ENCODE peak calls at places on chromosomes 13 and 19, in eight cellular contexts. One of them, this sample, is unnamed.

GRCh38 chr13:99280166-99280565 is 22.0 kb upstream of the GPR18 start:
- DNase-seq in mucosa of descending colon: peak
- DNase-seq in mammary epithelial cell: peak
- DNase-seq in sigmoid colon: no peak
- DNase-seq in nephron progenitor cell: no peak
- DNase-seq in heart left ventricle: no peak
- DNase-seq in neural crest cell: no peak
- DNase-seq in cardiac fibroblast: peak
- DNase-seq in this sample: no peak

GRCh38 chr13:37715606-37716015 is 117.0 kb upstream of the POSTN start:
- DNase-seq in mucosa of descending colon: no peak
- DNase-seq in mammary epithelial cell: peak
- DNase-seq in sigmoid colon: no peak
- DNase-seq in heart left ventricle: no peak
- DNase-seq in neural crest cell: no peak
- DNase-seq in cardiac fibroblast: peak
- DNase-seq in nephron progenitor cell: no peak
- DNase-seq in this sample: no peak

GRCh38 chr13:30305456-30305855 is 1.9 kb downstream of the KATNAL1 start:
- DNase-seq in nephron progenitor cell: no peak
- DNase-seq in heart left ventricle: no peak
- DNase-seq in cardiac fibroblast: no peak
- DNase-seq in neural crest cell: no peak
- DNase-seq in sigmoid colon: no peak
- DNase-seq in mammary epithelial cell: no peak
- DNase-seq in mucosa of descending colon: no peak
- DNase-seq in this sample: no peak

GRCh38 chr13:34300559-34300958 is 482.6 kb downstream of the RFC3 start:
- DNase-seq in mammary epithelial cell: peak
- DNase-seq in neural crest cell: no peak
- DNase-seq in mucosa of descending colon: no peak
- DNase-seq in heart left ventricle: no peak
- DNase-seq in cardiac fibroblast: peak
- DNase-seq in sigmoid colon: no peak
- DNase-seq in nephron progenitor cell: no peak
- DNase-seq in this sample: no peak

GRCh38 chr13:48086272-48086671 is 8.6 kb downstream of the MED4 start:
- DNase-seq in nephron progenitor cell: no peak
- DNase-seq in cardiac fibroblast: no peak
- DNase-seq in sigmoid colon: no peak
- DNase-seq in mammary epithelial cell: no peak
- DNase-seq in neural crest cell: no peak
- DNase-seq in mucosa of descending colon: no peak
- DNase-seq in heart left ventricle: no peak
- DNase-seq in this sample: no peak

GRCh38 chr19:30523791-30524190 is 151.6 kb downstream of the ZNF536 start:
- DNase-seq in nephron progenitor cell: no peak
- DNase-seq in cardiac fibroblast: no peak
- DNase-seq in sigmoid colon: no peak
- DNase-seq in heart left ventricle: no peak
- DNase-seq in mucosa of descending colon: no peak
- DNase-seq in neural crest cell: no peak
- DNase-seq in mammary epithelial cell: no peak
- DNase-seq in this sample: no peak

GRCh38 chr13:99018418-99019180 is 40.7 kb upstream of the DOCK9 start:
- DNase-seq in mucosa of descending colon: no peak
- DNase-seq in sigmoid colon: no peak
- DNase-seq in heart left ventricle: no peak
- DNase-seq in neural crest cell: no peak
- DNase-seq in mammary epithelial cell: peak
- DNase-seq in cardiac fibroblast: peak
- DNase-seq in nephron progenitor cell: no peak
- DNase-seq in this sample: no peak

GRCh38 chr19:3474015-3474414 is 6.3 kb downstream of the SMIM24 start:
- DNase-seq in neural crest cell: no peak
- DNase-seq in sigmoid colon: no peak
- DNase-seq in cardiac fibroblast: no peak
- DNase-seq in heart left ventricle: no peak
- DNase-seq in nephron progenitor cell: no peak
- DNase-seq in mucosa of descending colon: peak
- DNase-seq in mammary epithelial cell: no peak
- DNase-seq in this sample: no peak

GRCh38 chr19:49315111-49315510 is 9.9 kb downstream of the SLC6A16 start:
- DNase-seq in cardiac fibroblast: no peak
- DNase-seq in neural crest cell: no peak
- DNase-seq in mammary epithelial cell: no peak
- DNase-seq in heart left ventricle: no peak
- DNase-seq in sigmoid colon: no peak
- DNase-seq in nephron progenitor cell: no peak
- DNase-seq in mucosa of descending colon: no peak
- DNase-seq in this sample: no peak

GRCh38 chr13:72495681-72496080 is 231.7 kb downstream of the MZT1 start:
- DNase-seq in sigmoid colon: no peak
- DNase-seq in nephron progenitor cell: no peak
- DNase-seq in cardiac fibroblast: no peak
- DNase-seq in heart left ventricle: no peak
- DNase-seq in neural crest cell: no peak
- DNase-seq in mucosa of descending colon: no peak
- DNase-seq in mammary epithelial cell: no peak
- DNase-seq in this sample: no peak

GRCh38 chr13:111640476-111640875 is 320.0 kb downstream of the TEX29 start:
- DNase-seq in cardiac fibroblast: no peak
- DNase-seq in sigmoid colon: no peak
- DNase-seq in neural crest cell: no peak
- DNase-seq in heart left ventricle: no peak
- DNase-seq in mucosa of descending colon: no peak
- DNase-seq in mammary epithelial cell: no peak
- DNase-seq in nephron progenitor cell: no peak
- DNase-seq in this sample: no peak

GRCh38 chr13:90717451-90717936 is 630.0 kb upstream of the MIR17HG start:
- DNase-seq in heart left ventricle: no peak
- DNase-seq in nephron progenitor cell: no peak
- DNase-seq in cardiac fibroblast: peak
- DNase-seq in neural crest cell: no peak
- DNase-seq in mammary epithelial cell: peak
- DNase-seq in sigmoid colon: no peak
- DNase-seq in mucosa of descending colon: no peak
- DNase-seq in this sample: no peak

GRCh38 chr19:8034178-8034525 is 18.4 kb upstream of the CCL25 start:
- DNase-seq in mucosa of descending colon: no peak
- DNase-seq in sigmoid colon: no peak
- DNase-seq in mammary epithelial cell: no peak
- DNase-seq in nephron progenitor cell: no peak
- DNase-seq in cardiac fibroblast: no peak
- DNase-seq in heart left ventricle: no peak
- DNase-seq in neural crest cell: no peak
- DNase-seq in this sample: no peak

GRCh38 chr13:77595166-77595810 is 59.8 kb downstream of the SCEL start:
- DNase-seq in cardiac fibroblast: no peak
- DNase-seq in nephron progenitor cell: no peak
- DNase-seq in heart left ventricle: no peak
- DNase-seq in neural crest cell: no peak
- DNase-seq in mucosa of descending colon: no peak
- DNase-seq in sigmoid colon: no peak
- DNase-seq in mammary epithelial cell: no peak
- DNase-seq in this sample: no peak

GRCh38 chr19:50721441-50722137 is 1.6 kb upstream of the CLEC11A start:
- DNase-seq in sigmoid colon: no peak
- DNase-seq in mucosa of descending colon: no peak
- DNase-seq in nephron progenitor cell: no peak
- DNase-seq in cardiac fibroblast: no peak
- DNase-seq in heart left ventricle: no peak
- DNase-seq in neural crest cell: no peak
- DNase-seq in mammary epithelial cell: no peak
- DNase-seq in this sample: no peak

GRCh38 chr13:32535140-32535539 is 3.5 kb downstream of the N4BP2L2 start:
- DNase-seq in nephron progenitor cell: no peak
- DNase-seq in heart left ventricle: no peak
- DNase-seq in cardiac fibroblast: no peak
- DNase-seq in mammary epithelial cell: no peak
- DNase-seq in mucosa of descending colon: no peak
- DNase-seq in neural crest cell: no peak
- DNase-seq in sigmoid colon: no peak
- DNase-seq in this sample: no peak

GRCh38 chr13:32538234-32538620 is 368 bp downstream of the N4BP2L2 start:
- DNase-seq in cardiac fibroblast: peak
- DNase-seq in neural crest cell: peak
- DNase-seq in mucosa of descending colon: peak
- DNase-seq in mammary epithelial cell: peak
- DNase-seq in heart left ventricle: peak
- DNase-seq in sigmoid colon: peak
- DNase-seq in nephron progenitor cell: peak
- DNase-seq in this sample: peak

GRCh38 chr13:32535748-32536147 is 2.8 kb downstream of the N4BP2L2 start:
- DNase-seq in mammary epithelial cell: no peak
- DNase-seq in neural crest cell: no peak
- DNase-seq in sigmoid colon: no peak
- DNase-seq in mucosa of descending colon: no peak
- DNase-seq in nephron progenitor cell: no peak
- DNase-seq in cardiac fibroblast: no peak
- DNase-seq in heart left ventricle: no peak
- DNase-seq in this sample: no peak

GRCh38 chr13:32538621-32539246 is at the start of gene N4BP2L2:
- DNase-seq in mucosa of descending colon: peak
- DNase-seq in sigmoid colon: peak
- DNase-seq in nephron progenitor cell: peak
- DNase-seq in mammary epithelial cell: peak
- DNase-seq in cardiac fibroblast: peak
- DNase-seq in neural crest cell: peak
- DNase-seq in heart left ventricle: peak
- DNase-seq in this sample: peak

GRCh38 chr13:32537580-32538233 is 888 bp downstream of the N4BP2L2 start:
- DNase-seq in cardiac fibroblast: peak
- DNase-seq in neural crest cell: peak
- DNase-seq in mucosa of descending colon: peak
- DNase-seq in sigmoid colon: no peak
- DNase-seq in nephron progenitor cell: peak
- DNase-seq in heart left ventricle: peak
- DNase-seq in mammary epithelial cell: peak
- DNase-seq in this sample: peak
- TF ChIP-seq CTCF in cardiac fibroblast: no peak
- TF ChIP-seq CTCF in neural crest cell: no peak
- TF ChIP-seq CTCF in mucosa of descending colon: no peak
- TF ChIP-seq CTCF in sigmoid colon: no peak
- TF ChIP-seq CTCF in nephron progenitor cell: no peak
- TF ChIP-seq CTCF in heart left ventricle: no peak
- TF ChIP-seq CTCF in mammary epithelial cell: no peak
- TF ChIP-seq CTCF in this sample: no peak

DNA sequence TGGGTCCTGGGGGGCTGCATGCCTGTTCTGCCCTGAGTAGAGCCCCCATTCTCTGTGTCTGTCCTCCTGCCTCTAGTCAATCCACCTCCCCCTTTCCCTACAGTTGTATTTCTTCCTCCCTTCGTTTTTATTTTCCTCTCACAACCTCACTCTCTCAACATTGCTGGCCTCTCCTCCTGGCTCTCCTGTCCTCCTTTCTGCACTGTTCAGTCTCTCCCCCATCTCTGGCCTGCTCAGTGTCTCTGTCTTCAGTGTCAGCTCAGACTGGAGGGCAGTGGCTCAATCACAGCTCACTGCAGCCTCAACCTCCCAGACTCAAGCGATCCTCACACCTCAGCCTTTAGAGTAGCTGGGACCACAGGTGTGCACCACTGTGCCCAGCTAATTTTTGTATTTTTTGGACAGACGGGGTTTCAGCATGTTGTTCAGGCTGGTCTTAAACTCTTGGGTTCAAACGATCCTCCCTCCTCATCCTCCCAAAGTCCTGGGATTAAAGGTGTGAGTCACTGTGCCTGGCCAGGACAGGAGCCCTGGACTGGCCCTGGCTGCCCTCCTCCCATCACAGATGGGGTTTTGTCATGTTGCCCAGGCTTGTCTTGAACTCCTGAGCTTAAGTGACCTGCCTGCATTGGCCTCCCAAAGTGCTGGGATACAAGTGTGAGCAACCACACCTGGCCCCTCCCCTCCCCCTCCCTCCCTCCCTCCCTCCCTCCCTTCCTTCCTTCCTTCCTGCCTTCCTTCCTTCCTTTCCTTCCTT is 32.0 kb upstream of the IGFL1 start:
- DNase-seq in sigmoid colon: no peak
- DNase-seq in nephron progenitor cell: no peak
- DNase-seq in heart left ventricle: no peak
- DNase-seq in mucosa of descending colon: no peak
- DNase-seq in neural crest cell: no peak
- DNase-seq in mammary epithelial cell: peak
- DNase-seq in cardiac fibroblast: no peak
- DNase-seq in this sample: no peak
- TF ChIP-seq CTCF in sigmoid colon: no peak
- TF ChIP-seq CTCF in nephron progenitor cell: no peak
- TF ChIP-seq CTCF in heart left ventricle: no peak
- TF ChIP-seq CTCF in mucosa of descending colon: no peak
- TF ChIP-seq CTCF in neural crest cell: no peak
- TF ChIP-seq CTCF in mammary epithelial cell: no peak
- TF ChIP-seq CTCF in cardiac fibroblast: no peak
- TF ChIP-seq CTCF in this sample: no peak

DNA sequence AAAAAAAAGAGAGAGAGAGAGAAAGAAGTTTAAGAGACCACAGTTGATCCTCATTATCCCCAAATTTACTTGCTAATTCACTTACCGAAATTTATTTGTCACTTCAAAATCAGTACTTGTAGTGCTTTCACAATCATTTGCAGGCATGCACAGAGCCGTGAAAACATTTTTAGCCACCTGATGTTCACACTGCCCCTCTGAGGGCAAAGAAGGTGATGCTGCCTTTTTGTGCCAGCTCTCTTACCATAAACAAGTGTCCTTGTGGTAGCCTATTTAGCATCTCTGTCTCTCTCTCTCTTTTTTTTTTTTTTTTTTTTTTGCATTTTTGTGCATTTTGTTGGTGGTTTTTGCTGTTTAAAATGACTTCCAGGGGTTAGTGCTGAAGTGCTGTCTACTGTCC is 24.0 kb upstream of the CASP14 start:
- DNase-seq in neural crest cell: no peak
- DNase-seq in sigmoid colon: no peak
- DNase-seq in mammary epithelial cell: peak
- DNase-seq in mucosa of descending colon: no peak
- DNase-seq in heart left ventricle: no peak
- DNase-seq in nephron progenitor cell: no peak
- DNase-seq in cardiac fibroblast: peak
- DNase-seq in this sample: no peak
- TF ChIP-seq CTCF in neural crest cell: peak
- TF ChIP-seq CTCF in sigmoid colon: no peak
- TF ChIP-seq CTCF in mammary epithelial cell: peak
- TF ChIP-seq CTCF in mucosa of descending colon: no peak
- TF ChIP-seq CTCF in heart left ventricle: no peak
- TF ChIP-seq CTCF in nephron progenitor cell: no peak
- TF ChIP-seq CTCF in cardiac fibroblast: no peak
- TF ChIP-seq CTCF in this sample: no peak

GRCh38 chr13:61463027-61463426 is 47.4 kb upstream of the PCDH20 start:
- DNase-seq in sigmoid colon: no peak
- DNase-seq in heart left ventricle: no peak
- DNase-seq in mucosa of descending colon: no peak
- DNase-seq in mammary epithelial cell: no peak
- DNase-seq in nephron progenitor cell: no peak
- DNase-seq in neural crest cell: no peak
- DNase-seq in cardiac fibroblast: no peak
- DNase-seq in this sample: no peak

GRCh38 chr13:61470801-61471200 is 55.2 kb upstream of the PCDH20 start:
- DNase-seq in mammary epithelial cell: no peak
- DNase-seq in mucosa of descending colon: no peak
- DNase-seq in cardiac fibroblast: no peak
- DNase-seq in nephron progenitor cell: no peak
- DNase-seq in neural crest cell: no peak
- DNase-seq in sigmoid colon: no peak
- DNase-seq in heart left ventricle: no peak
- DNase-seq in this sample: no peak

GRCh38 chr13:61466280-61466679 is 50.6 kb upstream of the PCDH20 start:
- DNase-seq in neural crest cell: no peak
- DNase-seq in heart left ventricle: no peak
- DNase-seq in mucosa of descending colon: no peak
- DNase-seq in nephron progenitor cell: no peak
- DNase-seq in mammary epithelial cell: no peak
- DNase-seq in cardiac fibroblast: no peak
- DNase-seq in sigmoid colon: no peak
- DNase-seq in this sample: no peak
- TF ChIP-seq CTCF in neural crest cell: peak
- TF ChIP-seq CTCF in heart left ventricle: no peak
- TF ChIP-seq CTCF in mucosa of descending colon: no peak
- TF ChIP-seq CTCF in nephron progenitor cell: peak
- TF ChIP-seq CTCF in mammary epithelial cell: no peak
- TF ChIP-seq CTCF in cardiac fibroblast: no peak
- TF ChIP-seq CTCF in sigmoid colon: no peak
- TF ChIP-seq CTCF in this sample: peak

This sample was measured in upper lobe of right lung.